ENCODE peak calls at places on chromosomes 7 and 10, in four cellular contexts. Y is GM23248, D is kidney, A is epithelial cell of esophagus. O is an unnamed sample.

GRCh38 chr10:78512205-78512550 is 478.5 kb downstream of the RPS24 start:
- DNase-seq in Y (no peak), A (no peak), D (no peak), O (no peak)

GRCh38 chr10:126177414-126178030 is 210.8 kb downstream of the ADAM12 start:
- DNase-seq in D (no peak), Y (no peak), A (no peak), O (no peak)

GRCh38 chr10:10551595-10551994 is 466.1 kb upstream of the CELF2 start:
- DNase-seq in D (no peak), Y (no peak), A (no peak), O (no peak)

GRCh38 chr10:80273523-80274170 is 15.8 kb downstream of the MAT1A start:
- DNase-seq in A (no peak), D (no peak), Y (no peak), O (no peak)

GRCh38 chr7:100166317-100166940 is 2.0 kb downstream of the GAL3ST4 start:
- DNase-seq in D (peak), Y (no peak), A (no peak), O (no peak)

GRCh38 chr7:75772081-75773077 is at the start of gene CCL26:
- DNase-seq in A (peak), Y (peak), D (peak), O (peak)

GRCh38 chr7:118436663-118437062 is 212.2 kb downstream of the ANKRD7 start:
- DNase-seq in D (no peak), A (no peak), Y (no peak), O (no peak)

GRCh38 chr7:94669773-94670495 is 14.0 kb upstream of the SGCE start:
- DNase-seq in Y (no peak), A (no peak), D (no peak), O (no peak)

GRCh38 chr10:29737209-29737565 is 102.4 kb upstream of the SVIL start:
- DNase-seq in D (peak), A (no peak), Y (no peak), O (no peak)

GRCh38 chr7:93117852-93118530 is at the start of gene SAMD9:
- DNase-seq in A (peak), Y (peak), D (no peak), O (peak)

GRCh38 chr7:108201766-108202165 is 71.6 kb upstream of the LAMB4 start:
- DNase-seq in D (no peak), Y (no peak), A (no peak), O (no peak)

GRCh38 chr10:86594535-86594934 is 59.8 kb upstream of the OPN4 start:
- DNase-seq in Y (peak), A (peak), D (no peak), O (peak)

GRCh38 chr10:30151581-30152389 is 92.4 kb upstream of the JCAD start:
- DNase-seq in D (no peak), Y (peak), A (peak), O (peak)

GRCh38 chr7:115299379-115300038 is 377.6 kb downstream of the MDFIC start:
- DNase-seq in Y (peak), D (no peak), A (no peak), O (no peak)

GRCh38 chr7:140059288-140060242 is 3.2 kb downstream of the PARP12 start:
- DNase-seq in D (no peak), Y (peak), A (peak), O (peak)

GRCh38 chr10:3873728-3874461 is 88.9 kb upstream of the KLF6 start:
- DNase-seq in D (no peak), A (no peak), Y (peak), O (peak)

GRCh38 chr7:50666124-50666496 is 100.9 kb upstream of the DDC start:
- DNase-seq in A (no peak), D (no peak), Y (no peak), O (no peak)

GRCh38 chr7:99997545-99998137 is 17.8 kb upstream of the ZKSCAN1 start:
- DNase-seq in A (peak), Y (peak), D (peak), O (no peak)

GRCh38 chr7:78924581-78924980 is 528.9 kb downstream of the MAGI2 start:
- DNase-seq in Y (peak), D (no peak), A (peak), O (peak)

GRCh38 chr10:93775330-93775729 is 17.6 kb downstream of the LGI1 start:
- DNase-seq in A (no peak), D (no peak), Y (no peak), O (no peak)

GRCh38 chr7:41487229-41487861 is 215.5 kb downstream of the INHBA start:
- DNase-seq in A (no peak), D (no peak), Y (no peak), O (no peak)

GRCh38 chr7:44971991-44972441 is 6.8 kb downstream of the MYO1G start:
- DNase-seq in Y (no peak), D (no peak), A (no peak), O (no peak)

GRCh38 chr10:13839430-13839986 is 252.7 kb downstream of the PRPF18 start:
- DNase-seq in D (no peak), A (peak), Y (peak), O (peak)

GRCh38 chr10:81875680-81876252 is 772 bp downstream of the NRG3 start:
- DNase-seq in A (no peak), D (peak), Y (no peak), O (no peak)
- H3K4me3 ChIP-seq in A (no peak), D (peak), Y (no peak), O (no peak)

GRCh38 chr10:35638116-35638515 is 4.0 kb downstream of the FZD8 start:
- DNase-seq in Y (no peak), A (no peak), D (no peak), O (peak)
- H3K4me3 ChIP-seq in Y (peak), A (no peak), D (no peak), O (peak)

DNA sequence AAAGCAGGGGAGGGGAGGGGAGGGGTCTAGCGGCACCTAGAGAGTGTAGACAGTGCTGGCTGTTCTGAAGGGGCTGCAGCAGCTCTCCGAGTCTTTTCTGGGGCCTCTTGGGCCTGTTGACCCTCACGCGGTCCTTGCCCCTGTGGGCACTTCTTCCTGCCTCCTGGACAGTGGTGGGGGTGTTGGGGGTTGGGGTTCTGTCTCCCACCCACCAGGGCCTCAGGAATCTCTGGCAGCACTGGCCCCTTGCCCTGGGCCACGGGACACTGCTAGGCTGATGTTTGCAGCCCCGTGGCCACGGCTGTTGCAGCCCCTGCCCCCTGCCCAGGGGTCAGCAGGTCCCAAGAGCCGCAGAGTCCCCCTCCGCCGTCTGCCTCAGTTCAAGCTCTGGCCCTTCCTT is 68.9 kb upstream of the INPP5A start:
- DNase-seq in Y (no peak), A (no peak), D (peak), O (no peak)
- H3K4me3 ChIP-seq in Y (no peak), A (no peak), D (no peak), O (no peak)

DNA sequence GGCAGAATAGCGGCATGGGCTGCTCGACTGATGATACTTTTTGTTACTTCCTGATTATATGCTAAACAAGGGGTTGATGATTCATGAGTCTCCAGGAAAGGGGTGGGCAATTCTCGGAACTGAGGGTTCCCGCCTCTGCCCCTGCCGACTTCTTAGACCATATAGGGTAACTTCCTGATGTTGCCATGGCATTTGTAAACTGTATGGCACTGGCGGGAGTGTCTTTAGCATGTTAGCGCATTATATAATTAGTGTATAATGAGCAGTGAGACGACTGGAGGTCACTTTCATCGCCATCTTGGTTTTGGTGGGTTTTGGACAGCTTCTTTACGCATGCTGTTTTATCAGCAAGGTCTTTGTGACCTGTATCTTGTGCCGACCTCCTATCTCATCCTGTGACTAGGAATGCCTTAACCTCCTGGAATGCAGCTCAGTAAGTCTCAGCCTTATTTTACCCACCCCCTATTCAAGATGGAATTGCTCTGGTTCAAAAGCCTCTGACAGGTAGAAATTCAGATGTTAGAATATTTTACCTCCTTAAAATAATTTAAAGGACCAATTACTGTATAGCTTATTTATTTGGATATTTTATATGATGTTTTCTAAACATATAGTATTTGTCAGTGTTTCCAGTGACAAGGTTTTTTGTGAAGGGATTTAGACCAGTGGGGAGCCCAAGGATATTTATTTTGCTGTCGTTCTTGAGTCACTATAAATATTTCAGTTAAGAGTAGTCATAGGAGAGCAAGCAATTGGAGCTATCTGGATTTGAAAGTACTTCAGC is 90.1 kb upstream of the PIK3CG start:
- DNase-seq in A (no peak), Y (peak), D (no peak), O (no peak)
- H3K4me3 ChIP-seq in A (no peak), Y (peak), D (no peak), O (no peak)

DNA sequence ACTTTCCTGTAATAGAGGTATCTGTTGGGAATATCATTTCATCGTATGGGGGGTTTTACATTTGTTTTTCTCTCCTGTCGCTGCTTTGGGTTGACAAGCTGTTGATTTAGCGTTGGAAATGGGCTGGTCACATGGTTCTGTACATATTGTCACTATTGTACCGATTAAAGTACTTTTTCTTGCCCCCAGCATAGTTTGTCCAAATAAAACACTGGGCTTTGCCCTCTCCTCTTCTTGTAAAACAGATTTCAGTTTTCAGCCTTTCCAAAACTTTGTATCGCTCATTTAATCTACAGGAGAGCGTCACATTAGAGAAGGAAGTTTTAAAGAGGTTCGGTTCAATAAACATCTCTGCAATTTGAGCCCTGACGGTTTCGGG is 4.0 kb downstream of the BMI1 start:
- DNase-seq in Y (no peak), D (no peak), A (no peak), O (no peak)
- H3K4me3 ChIP-seq in Y (peak), D (peak), A (peak), O (peak)

GRCh38 chr7:130490287-130490686 is 1.6 kb upstream of the MEST start:
- DNase-seq in Y (no peak), A (no peak), D (no peak), O (no peak)

GRCh38 chr7:130491841-130492518 is at the start of gene MEST:
- DNase-seq in D (peak), Y (peak), A (peak), O (no peak)

GRCh38 chr7:130492519-130493274 is 812 bp downstream of the MEST start:
- DNase-seq in Y (peak), A (peak), D (peak), O (no peak)

GRCh38 chr7:130489140-130489967 is 2.5 kb upstream of the MEST start:
- DNase-seq in A (no peak), D (no peak), Y (no peak), O (no peak)

GRCh38 chr7:130490888-130491771 is 755 bp upstream of the MEST start:
- DNase-seq in D (peak), Y (peak), A (peak), O (no peak)
- H3K4me3 ChIP-seq in D (peak), Y (peak), A (peak), O (peak)

DNA sequence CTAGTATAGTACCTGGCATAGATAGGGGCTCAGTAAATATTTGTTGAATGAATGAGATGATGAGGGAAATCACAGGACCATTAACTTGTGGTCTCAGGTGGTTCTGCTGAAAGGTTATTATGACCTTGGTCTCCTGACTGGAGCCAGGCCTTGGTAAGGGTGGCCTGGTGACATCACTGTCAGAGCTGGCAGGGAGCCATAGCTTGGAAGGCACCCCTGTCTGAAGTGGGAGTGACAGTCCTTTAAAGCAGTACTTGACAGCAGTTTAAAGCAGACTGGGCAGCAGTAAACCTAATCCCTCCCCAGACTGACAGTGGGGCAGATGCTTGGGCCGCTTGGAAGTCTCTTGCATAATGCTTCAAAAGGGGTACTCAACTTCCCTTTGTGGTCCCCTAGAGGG is 13.4 kb downstream of the DPCD start:
- DNase-seq in A (no peak), Y (no peak), D (peak), O (no peak)
- H3K4me3 ChIP-seq in A (no peak), Y (no peak), D (no peak), O (no peak)

DNA sequence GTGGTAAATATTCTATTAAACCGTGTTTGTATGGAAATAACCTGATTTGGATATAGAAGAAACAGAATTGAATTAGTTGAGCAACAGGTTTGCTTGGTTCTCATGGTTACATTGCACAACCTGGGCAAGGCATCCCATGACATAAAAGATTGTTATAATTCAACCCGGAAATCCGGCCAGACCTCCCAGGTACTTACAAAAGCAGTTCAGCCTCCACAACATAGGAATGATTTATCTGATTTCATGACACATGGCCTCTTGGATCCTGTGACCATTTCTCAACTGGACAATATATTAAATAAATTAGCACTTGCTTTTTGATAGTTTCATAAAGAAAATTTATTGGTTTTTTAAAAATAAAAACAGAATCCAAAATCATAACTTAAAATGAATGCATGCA is 55.1 kb upstream of the PTPN12 start:
- DNase-seq in D (peak), Y (peak), A (peak), O (peak)
- H3K4me3 ChIP-seq in D (no peak), Y (no peak), A (no peak), O (no peak)

O was measured in mammary epithelial cell.